ENCODE peak calls at places on chromosomes 3 and 15, in nine cellular contexts. Y is psoas muscle; P is breast epithelium; U is BE2C; I is lower lobe of right lung; E is esophagus squamous epithelium; O is HepG2; T is CD4-positive, alpha-beta memory T cell; M is tibial nerve. F is an unnamed sample.

GRCh38 chr3:176906046-176906905 is 291.0 kb downstream of the TBL1XR1 start:
- DNase-seq in Y (no peak), P (no peak), U (peak; percentile 29), I (no peak), E (no peak), O (peak; percentile 23), T (no peak), M (peak; percentile 8), F (peak; percentile 88)

GRCh38 chr3:144003051-144003450 is 31.4 kb downstream of the DIPK2A start:
- DNase-seq in Y (no peak), P (no peak), U (no peak), I (no peak), E (no peak), O (no peak), T (no peak), M (no peak), F (no peak)

GRCh38 chr3:185654758-185655145 is 68.7 kb downstream of the SENP2 start:
- DNase-seq in Y (no peak), P (no peak), U (no peak), I (no peak), E (no peak), O (no peak), T (no peak), M (no peak), F (no peak)

GRCh38 chr3:150564243-150564642 is 17.7 kb downstream of the EIF2A start:
- DNase-seq in Y (no peak), P (no peak), U (no peak), I (no peak), E (no peak), O (no peak), T (no peak), M (no peak), F (no peak)

GRCh38 chr3:66572938-66573710 is 72.3 kb upstream of the LRIG1 start:
- DNase-seq in Y (no peak), P (no peak), U (peak; percentile 52), I (no peak), E (no peak), O (peak; percentile 8), T (no peak), M (no peak), F (no peak)

GRCh38 chr3:83514130-83514914 is 1444.5 kb upstream of the CADM2 start:
- DNase-seq in Y (no peak), P (no peak), U (no peak), I (no peak), E (no peak), O (no peak), T (no peak), M (no peak), F (no peak)

GRCh38 chr3:61358364-61358763 is 107.1 kb upstream of the FHIT start:
- DNase-seq in Y (peak; percentile 47), P (no peak), U (peak; percentile 75), I (peak; percentile 70), E (no peak), O (no peak), T (no peak), M (peak; percentile 68), F (peak; percentile 39)

GRCh38 chr3:188241883-188242282 is 87.9 kb downstream of the LPP start:
- DNase-seq in Y (no peak), P (no peak), U (no peak), I (no peak), E (no peak), O (no peak), T (no peak), M (no peak), F (no peak)

GRCh38 chr3:12194209-12194608 is 35.5 kb upstream of the TIMP4 start:
- DNase-seq in Y (no peak), P (no peak), U (no peak), I (no peak), E (no peak), O (no peak), T (no peak), M (peak; percentile 33), F (no peak)

GRCh38 chr3:86785381-86785780 is 205.6 kb downstream of the VGLL3 start:
- DNase-seq in Y (no peak), P (no peak), U (no peak), I (no peak), E (no peak), O (no peak), T (no peak), M (no peak), F (peak; percentile 57)

GRCh38 chr3:69378112-69378799 is 7.6 kb downstream of the FRMD4B start:
- DNase-seq in Y (no peak), P (no peak), U (no peak), I (no peak), E (no peak), O (no peak), T (no peak), M (no peak), F (no peak)

GRCh38 chr3:54120657-54121403 is 1.5 kb upstream of the CACNA2D3 start:
- DNase-seq in Y (no peak), P (no peak), U (peak; percentile 38), I (peak; percentile 47), E (no peak), O (no peak), T (no peak), M (no peak), F (no peak)

GRCh38 chr15:62118446-62118964 is 46.6 kb downstream of the C2CD4B start:
- DNase-seq in Y (no peak), P (no peak), U (no peak), I (no peak), E (no peak), O (no peak), T (no peak), M (no peak), F (no peak)

GRCh38 chr3:136414476-136414875 is 164.3 kb downstream of the PCCB start:
- DNase-seq in Y (no peak), P (no peak), U (no peak), I (no peak), E (no peak), O (no peak), T (no peak), M (no peak), F (no peak)

GRCh38 chr15:65834603-65835282 is 34.5 kb upstream of the RAB11A start:
- DNase-seq in Y (no peak), P (no peak), U (no peak), I (no peak), E (no peak), O (no peak), T (no peak), M (no peak), F (no peak)

GRCh38 chr15:65835452-65835851 is 33.8 kb upstream of the RAB11A start:
- DNase-seq in Y (no peak), P (no peak), U (no peak), I (no peak), E (no peak), O (no peak), T (no peak), M (no peak), F (peak; percentile 22)

GRCh38 chr15:65829150-65829764 is 37.2 kb upstream of the DENND4A start:
- DNase-seq in Y (no peak), P (no peak), U (no peak), I (no peak), E (no peak), O (peak; percentile 33), T (peak; percentile 48), M (no peak), F (peak; percentile 26)

GRCh38 chr15:65833501-65834220 is 35.6 kb upstream of the RAB11A start:
- DNase-seq in Y (peak; percentile 22), P (no peak), U (peak; percentile 81), I (no peak), E (no peak), O (peak; percentile 29), T (peak; percentile 42), M (no peak), F (peak; percentile 38)

GRCh38 chr15:65832549-65833364 is 36.5 kb upstream of the RAB11A start:
- DNase-seq in Y (peak; percentile 85), P (peak; percentile 86), U (peak; percentile 94), I (peak; percentile 85), E (no peak), O (peak; percentile 100), T (peak; percentile 73), M (peak; percentile 95), F (peak; percentile 92)
- H3K4me1 ChIP-seq in Y (peaks cover 39% of the 10 kb centered on the region), P (no peaks in the 10 kb centered on the region), U (peaks cover 11% of the 10 kb centered on the region), I (peaks cover 70% of the 10 kb centered on the region), E (peaks cover 16% of the 10 kb centered on the region), O (peaks cover 84% of the 10 kb centered on the region), T (peaks cover 68% of the 10 kb centered on the region), M (no peaks in the 10 kb centered on the region), F (peaks cover 22% of the 10 kb centered on the region)

GRCh38 chr3:181383760-181384159 is 328.0 kb upstream of the SOX2 start:
- DNase-seq in Y (no peak), P (no peak), U (no peak), I (no peak), E (no peak), O (no peak), T (no peak), M (no peak), F (no peak)
- H3K4me3 ChIP-seq in Y (no peak overlapping the region), P (no peak overlapping the region), U (no peak overlapping the region), I (no peak overlapping the region), E (no peak overlapping the region), O (no peak overlapping the region), T (no peak overlapping the region), M (no peak overlapping the region), F (no peak overlapping the region)

DNA sequence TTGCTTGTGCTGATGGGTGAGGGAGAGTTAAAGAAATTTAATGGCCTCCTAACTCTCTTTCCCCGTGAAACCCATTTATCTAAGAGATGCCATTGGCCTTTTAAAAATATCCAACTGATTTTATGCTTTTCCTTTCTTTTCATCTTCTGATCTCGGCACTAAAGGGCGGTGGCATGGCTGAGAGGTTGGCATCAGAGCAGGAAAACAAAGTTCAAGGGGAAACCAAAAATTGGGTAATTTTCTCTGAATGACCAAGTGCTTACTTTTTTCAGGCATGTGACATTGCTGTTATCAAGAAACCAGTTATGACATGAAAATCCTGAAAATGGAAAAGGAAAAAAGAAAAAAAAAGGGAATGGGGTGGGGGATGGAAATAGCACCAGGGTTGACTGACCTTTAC is 3.2 kb downstream of the CGNL1 start:
- DNase-seq in Y (no peak), P (no peak), U (no peak), I (no peak), E (no peak), O (no peak), T (no peak), M (no peak), F (no peak)
- H3K4me1 ChIP-seq in Y (peaks cover 8% of the 10 kb centered on the region), P (no peaks in the 10 kb centered on the region), U (no peaks in the 10 kb centered on the region), I (peaks cover 41% of the 10 kb centered on the region), E (peaks cover 7% of the 10 kb centered on the region), O (peaks cover 64% of the 10 kb centered on the region), T (no peaks in the 10 kb centered on the region), M (no peaks in the 10 kb centered on the region), F (no peaks in the 10 kb centered on the region)

GRCh38 chr15:32030795-32031194 is 480 bp downstream of the CHRNA7 start:
- DNase-seq in Y (no peak), P (no peak), U (peak; percentile 31), I (no peak), E (no peak), O (no peak), T (no peak), M (no peak), F (peak; percentile 31)

GRCh38 chr15:32033186-32033890 is 3.0 kb downstream of the CHRNA7 start:
- DNase-seq in Y (no peak), P (no peak), U (no peak), I (no peak), E (no peak), O (no peak), T (no peak), M (no peak), F (no peak)

GRCh38 chr15:32029862-32030781 is at the start of gene CHRNA7:
- DNase-seq in Y (peak; percentile 15), P (no peak), U (peak; percentile 87), I (peak; percentile 70), E (no peak), O (peak; percentile 12), T (no peak), M (no peak), F (peak; percentile 83)

GRCh38 chr15:32029409-32029861 is 880 bp upstream of the CHRNA7 start:
- DNase-seq in Y (no peak), P (no peak), U (peak; percentile 87), I (peak; percentile 47), E (no peak), O (no peak), T (no peak), M (no peak), F (peak; percentile 84)

GRCh38 chr15:32028921-32029320 is 1.4 kb upstream of the CHRNA7 start:
- DNase-seq in Y (no peak), P (no peak), U (peak; percentile 72), I (no peak), E (no peak), O (no peak), T (no peak), M (no peak), F (peak; percentile 61)
- H3K4me3 ChIP-seq in Y (peak overlapping the region; percentile 83), P (peak overlapping the region; percentile 72), U (peak overlapping the region; percentile 83), I (no peak overlapping the region), E (no peak overlapping the region), O (no peak overlapping the region), T (no peak overlapping the region), M (no peak overlapping the region), F (peak overlapping the region; percentile 74)